ENCODE peak calls at places on chromosomes 4 and X, in six cellular contexts. L, K, O, B, T and E are unnamed samples.

GRCh38 chrX:1397001-1397400 is 5.1 kb upstream of the SLC25A6 start:
- DNase-seq in L (no peak), K (no peak), O (no peak), B (no peak), T (no peak), E (no peak)

GRCh38 chr4:77959566-77960338 is 97.1 kb downstream of the MRPL1 start:
- DNase-seq in L (peak; percentile 57), K (peak; percentile 56), O (no peak), B (peak; percentile 44), T (peak; percentile 80), E (no peak)

GRCh38 chr4:7396186-7396585 is 38.5 kb downstream of the PSAPL1 start:
- DNase-seq in L (no peak), K (no peak), O (no peak), B (no peak), T (no peak), E (peak; percentile 12)

GRCh38 chrX:119757979-119758681 is at the start of gene SOWAHD:
- DNase-seq in L (no peak), K (peak; percentile 26), O (peak; percentile 71), B (no peak), T (peak; percentile 71), E (peak; percentile 73)

GRCh38 chr4:2103127-2103842 is 44.2 kb downstream of the NAT8L start:
- DNase-seq in L (no peak), K (no peak), O (no peak), B (no peak), T (no peak), E (no peak)

GRCh38 chr4:184312126-184312525 is 94.5 kb upstream of the ENPP6 start:
- DNase-seq in L (no peak), K (no peak), O (peak; percentile 23), B (no peak), T (no peak), E (no peak)

GRCh38 chr4:137420901-137421384 is 111.4 kb downstream of the PCDH18 start:
- DNase-seq in L (no peak), K (no peak), O (no peak), B (no peak), T (no peak), E (peak; percentile 54)

GRCh38 chr4:182897601-182898478 is 19.3 kb downstream of the DCTD start:
- DNase-seq in L (no peak), K (no peak), O (peak; percentile 45), B (no peak), T (no peak), E (no peak)

GRCh38 chr4:188986271-188986689 is 847.0 kb downstream of the TRIML1 start:
- DNase-seq in L (peak; percentile 96), K (peak; percentile 92), O (no peak), B (no peak), T (peak; percentile 3), E (no peak)

GRCh38 chrX:101485212-101486064 is at the start of gene ARMCX4:
- DNase-seq in L (peak; percentile 62), K (peak; percentile 81), O (peak; percentile 73), B (peak; percentile 47), T (no peak), E (peak; percentile 90)

GRCh38 chr4:56406151-56406550 is 18.9 kb upstream of the AASDH start:
- DNase-seq in L (no peak), K (no peak), O (no peak), B (no peak), T (no peak), E (no peak)

GRCh38 chrX:147848009-147848408 is 63.7 kb upstream of the FMR1 start:
- DNase-seq in L (no peak), K (no peak), O (no peak), B (no peak), T (peak; percentile 60), E (no peak)

GRCh38 chrX:120316587-120317283 is 5.5 kb upstream of the TMEM255A start:
- DNase-seq in L (peak; percentile 29), K (no peak), O (no peak), B (no peak), T (peak; percentile 83), E (no peak)

GRCh38 chr4:2906218-2906617 is 57.0 kb downstream of the NOP14 start:
- DNase-seq in L (no peak), K (no peak), O (no peak), B (no peak), T (no peak), E (no peak)

GRCh38 chr4:2835978-2836377 is 7.7 kb upstream of the ADD1 start:
- DNase-seq in L (no peak), K (no peak), O (peak; percentile 31), B (no peak), T (no peak), E (no peak)

GRCh38 chr4:7788687-7789425 is 150.8 kb downstream of the AFAP1 start:
- DNase-seq in L (no peak), K (peak; percentile 32), O (no peak), B (no peak), T (no peak), E (no peak)

DNA sequence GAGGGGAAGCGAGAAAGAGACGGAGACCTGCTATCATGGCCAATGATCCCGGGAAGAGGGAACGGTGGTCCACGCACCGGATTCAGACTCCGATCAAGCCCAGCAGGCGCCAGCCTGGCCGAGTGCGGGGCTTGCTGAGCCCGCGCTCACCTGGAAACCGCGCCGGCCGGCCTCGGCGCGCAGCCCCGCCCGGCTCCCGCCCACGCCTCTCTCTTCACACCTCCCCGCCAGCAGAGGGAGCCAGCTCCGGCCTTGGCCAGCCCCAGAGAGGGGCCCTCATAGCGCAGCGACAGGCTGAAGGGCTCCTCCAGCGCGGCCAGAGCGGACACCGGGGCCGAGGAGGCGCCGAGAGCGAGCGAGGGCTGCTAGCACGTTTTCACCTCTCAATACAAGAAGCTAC is 36.8 kb upstream of the SPANXN2 start:
- DNase-seq in L (no peak), K (no peak), O (peak; percentile 74), B (no peak), T (no peak), E (peak; percentile 71)
- H3K9me3 ChIP-seq in L (peaks cover 13% of the 10 kb centered on the region), K (no peaks in the 10 kb centered on the region), O (no peaks in the 10 kb centered on the region), B (no peaks in the 10 kb centered on the region), T (no peaks in the 10 kb centered on the region), E (peaks cover 22% of the 10 kb centered on the region)

GRCh38 chr4:761739-762138 is 56.1 kb downstream of the PCGF3 start:
- DNase-seq in L (no peak), K (no peak), O (no peak), B (no peak), T (peak; percentile 54), E (no peak)

GRCh38 chr4:754221-755120 is 48.8 kb downstream of the PCGF3 start:
- DNase-seq in L (no peak), K (no peak), O (no peak), B (no peak), T (no peak), E (no peak)

GRCh38 chr4:761086-761485 is 55.5 kb downstream of the PCGF3 start:
- DNase-seq in L (no peak), K (no peak), O (no peak), B (no peak), T (no peak), E (no peak)

GRCh38 chr4:760616-761015 is 55.0 kb downstream of the PCGF3 start:
- DNase-seq in L (no peak), K (no peak), O (no peak), B (no peak), T (no peak), E (no peak)

GRCh38 chr4:757111-757510 is 51.5 kb downstream of the PCGF3 start:
- DNase-seq in L (no peak), K (no peak), O (no peak), B (no peak), T (no peak), E (no peak)
- H2BK120ac ChIP-seq in L (no peak overlapping the region), K (no peak overlapping the region), O (no peak overlapping the region), B (no peak overlapping the region), T (no peak overlapping the region), E (no peak overlapping the region)

DNA sequence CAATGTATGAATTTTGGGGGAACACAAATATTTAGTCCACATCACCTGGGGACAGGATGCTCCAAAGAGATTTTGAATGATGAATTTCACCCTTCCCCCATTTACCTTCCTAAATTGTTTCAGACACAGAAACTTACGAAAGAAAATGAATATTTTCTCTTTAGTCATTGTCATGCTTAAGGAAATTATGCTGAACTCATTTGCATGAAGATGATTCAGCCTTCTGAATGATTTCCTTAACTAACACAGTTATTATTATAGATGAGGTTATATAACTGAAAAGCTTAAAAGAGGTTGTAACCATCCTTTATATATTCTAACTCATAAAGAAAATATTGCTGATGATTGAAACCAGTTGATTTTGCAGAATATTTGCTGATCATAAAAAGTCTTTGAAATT is 61.1 kb downstream of the KCNIP4 start:
- DNase-seq in L (no peak), K (peak; percentile 24), O (no peak), B (no peak), T (no peak), E (no peak)
- H4K91ac ChIP-seq in L (no peak overlapping the region), K (no peak overlapping the region), O (no peak overlapping the region), B (no peak overlapping the region), T (no peak overlapping the region), E (no peak overlapping the region)

GRCh38 chr4:832536-832935 is 6.6 kb upstream of the CPLX1 start:
- DNase-seq in L (no peak), K (no peak), O (no peak), B (no peak), T (no peak), E (no peak)

GRCh38 chr4:833156-833555 is 7.2 kb upstream of the CPLX1 start:
- DNase-seq in L (no peak), K (no peak), O (no peak), B (no peak), T (no peak), E (no peak)

GRCh38 chr4:835148-836002 is 9.4 kb upstream of the CPLX1 start:
- DNase-seq in L (no peak), K (no peak), O (no peak), B (no peak), T (no peak), E (no peak)

GRCh38 chr4:834368-835147 is 8.6 kb upstream of the CPLX1 start:
- DNase-seq in L (no peak), K (no peak), O (no peak), B (no peak), T (no peak), E (no peak)

DNA sequence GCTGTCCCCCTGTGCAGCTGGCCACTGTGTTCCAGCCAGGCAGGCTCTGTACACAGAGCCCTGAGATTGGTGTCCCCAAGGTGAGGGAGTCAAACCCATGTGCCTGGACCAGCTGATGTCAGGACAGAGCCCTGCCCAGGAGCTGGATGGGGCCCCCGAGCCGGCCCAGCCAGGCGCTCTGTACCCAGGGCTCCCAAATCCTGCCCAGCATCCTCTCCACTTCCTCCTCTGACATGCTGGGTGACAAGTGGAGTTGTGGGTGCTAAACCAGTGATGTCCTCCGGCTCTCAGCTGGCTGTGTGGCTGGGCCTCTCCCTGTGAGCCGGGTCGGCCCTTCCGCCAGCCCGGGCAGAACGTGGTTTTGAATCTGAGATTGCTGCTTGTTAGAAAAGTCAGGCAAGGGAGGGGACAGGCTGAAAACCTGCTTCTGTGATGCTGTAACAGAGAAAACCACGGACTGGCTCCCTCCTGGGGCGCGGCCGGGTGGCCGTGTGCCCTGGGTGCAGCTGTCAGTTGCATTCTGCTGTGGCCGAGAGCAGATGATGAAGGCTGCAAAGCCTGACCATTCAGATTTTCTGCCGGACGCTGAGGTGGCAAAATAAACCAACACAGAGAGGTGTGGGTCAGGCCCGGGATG is 7.9 kb upstream of the CPLX1 start:
- DNase-seq in L (no peak), K (no peak), O (no peak), B (no peak), T (no peak), E (no peak)
- H3K9me3 ChIP-seq in L (peaks cover 13% of the 10 kb centered on the region), K (peaks cover 17% of the 10 kb centered on the region), O (peaks cover 6% of the 10 kb centered on the region), B (peaks cover 12% of the 10 kb centered on the region), T (peaks cover 26% of the 10 kb centered on the region), E (no peaks in the 10 kb centered on the region)